ENCODE peak calls at places on chromosomes 1 and 21, in eight cellular contexts. Y is stomach, K is sigmoid colon, S is H1, R is Panc1, X is esophagus muscularis mucosa, O is HCT116, G is HepG2. A is an unnamed sample.

GRCh38 chr1:214404154-214404553 is 123.2 kb downstream of the SMYD2 start:
- DNase-seq in Y (no peak), K (no peak), S (no peak), R (no peak), X (no peak), O (no peak), G (no peak), A (no peak)

GRCh38 chr1:199273837-199274379 is 635.1 kb downstream of the PTPRC start:
- DNase-seq in Y (peak; percentile 62), K (no peak), S (no peak), R (no peak), X (no peak), O (no peak), G (no peak), A (no peak)

GRCh38 chr1:150067184-150068182 is at the start of gene VPS45:
- DNase-seq in Y (peak; percentile 91), K (peak; percentile 96), S (peak; percentile 67), R (peak; percentile 79), X (peak; percentile 96), O (peak; percentile 89), G (peak; percentile 93), A (peak; percentile 87)

GRCh38 chr1:4603317-4604110 is 50.9 kb upstream of the AJAP1 start:
- DNase-seq in Y (no peak), K (peak; percentile 46), S (no peak), R (no peak), X (no peak), O (no peak), G (no peak), A (peak; percentile 30)

GRCh38 chr1:54805981-54806381 is 4.9 kb upstream of the TTC22 start:
- DNase-seq in Y (peak; percentile 22), K (no peak), S (no peak), R (no peak), X (no peak), O (no peak), G (no peak), A (no peak)

GRCh38 chr1:192122668-192123067 is 35.6 kb upstream of the RGS18 start:
- DNase-seq in Y (no peak), K (no peak), S (no peak), R (no peak), X (no peak), O (no peak), G (no peak), A (no peak)

GRCh38 chr1:182392045-182393028 is 747 bp upstream of the GLUL start:
- DNase-seq in Y (peak; percentile 56), K (peak; percentile 84), S (no peak), R (no peak), X (peak; percentile 94), O (no peak), G (no peak), A (peak; percentile 58)

GRCh38 chr1:212034516-212035122 is 738 bp downstream of the INTS7 start:
- DNase-seq in Y (no peak), K (no peak), S (no peak), R (no peak), X (no peak), O (no peak), G (no peak), A (no peak)

GRCh38 chr1:25885602-25886001 is 10.1 kb upstream of the PAQR7 start:
- DNase-seq in Y (no peak), K (no peak), S (no peak), R (no peak), X (no peak), O (no peak), G (no peak), A (no peak)

GRCh38 chr1:29180497-29181412 is 945 bp downstream of the SRSF4 start:
- DNase-seq in Y (no peak), K (no peak), S (no peak), R (no peak), X (no peak), O (no peak), G (no peak), A (no peak)

GRCh38 chr1:41386190-41386518 is 24.9 kb downstream of the FOXO6 start:
- DNase-seq in Y (no peak), K (no peak), S (no peak), R (no peak), X (no peak), O (no peak), G (no peak), A (no peak)

GRCh38 chr21:38847556-38847955 is 41.8 kb downstream of the ETS2 start:
- DNase-seq in Y (no peak), K (no peak), S (no peak), R (no peak), X (no peak), O (no peak), G (no peak), A (no peak)

GRCh38 chr1:156439771-156440183 is 60.8 kb downstream of the MEF2D start:
- DNase-seq in Y (no peak), K (no peak), S (no peak), R (no peak), X (no peak), O (no peak), G (no peak), A (no peak)

GRCh38 chr1:31111290-31111951 is 45.9 kb upstream of the PUM1 start:
- DNase-seq in Y (peak; percentile 40), K (no peak), S (no peak), R (no peak), X (no peak), O (no peak), G (no peak), A (no peak)

GRCh38 chr1:167492509-167492910 is 25.8 kb downstream of the CD247 start:
- DNase-seq in Y (no peak), K (no peak), S (no peak), R (no peak), X (no peak), O (no peak), G (no peak), A (no peak)

GRCh38 chr1:205306929-205307566 is 14.5 kb downstream of the NUAK2 start:
- DNase-seq in Y (no peak), K (no peak), S (no peak), R (no peak), X (no peak), O (no peak), G (no peak), A (no peak)

GRCh38 chr21:35924714-35925301 is 135.5 kb downstream of the SETD4 start:
- DNase-seq in Y (no peak), K (peak; percentile 76), S (no peak), R (no peak), X (peak; percentile 89), O (no peak), G (no peak), A (no peak)

GRCh38 chr21:21001591-21002100 is 3.4 kb downstream of the NCAM2 start:
- DNase-seq in Y (no peak), K (no peak), S (no peak), R (no peak), X (no peak), O (no peak), G (no peak), A (no peak)

GRCh38 chr1:180881806-180882509 is 30.7 kb upstream of the KIAA1614 start:
- DNase-seq in Y (no peak), K (no peak), S (no peak), R (peak; percentile 20), X (no peak), O (peak; percentile 21), G (peak; percentile 25), A (no peak)

GRCh38 chr1:16967962-16968361 is 12.5 kb downstream of the MFAP2 start:
- DNase-seq in Y (no peak), K (no peak), S (no peak), R (no peak), X (no peak), O (no peak), G (no peak), A (no peak)
- H3K27ac ChIP-seq in Y (no peak overlapping the region), K (peak overlapping the region; percentile 61), S (no peak overlapping the region), R (no peak overlapping the region), X (no peak overlapping the region), O (no peak overlapping the region), G (no peak overlapping the region), A (no peak overlapping the region)

DNA sequence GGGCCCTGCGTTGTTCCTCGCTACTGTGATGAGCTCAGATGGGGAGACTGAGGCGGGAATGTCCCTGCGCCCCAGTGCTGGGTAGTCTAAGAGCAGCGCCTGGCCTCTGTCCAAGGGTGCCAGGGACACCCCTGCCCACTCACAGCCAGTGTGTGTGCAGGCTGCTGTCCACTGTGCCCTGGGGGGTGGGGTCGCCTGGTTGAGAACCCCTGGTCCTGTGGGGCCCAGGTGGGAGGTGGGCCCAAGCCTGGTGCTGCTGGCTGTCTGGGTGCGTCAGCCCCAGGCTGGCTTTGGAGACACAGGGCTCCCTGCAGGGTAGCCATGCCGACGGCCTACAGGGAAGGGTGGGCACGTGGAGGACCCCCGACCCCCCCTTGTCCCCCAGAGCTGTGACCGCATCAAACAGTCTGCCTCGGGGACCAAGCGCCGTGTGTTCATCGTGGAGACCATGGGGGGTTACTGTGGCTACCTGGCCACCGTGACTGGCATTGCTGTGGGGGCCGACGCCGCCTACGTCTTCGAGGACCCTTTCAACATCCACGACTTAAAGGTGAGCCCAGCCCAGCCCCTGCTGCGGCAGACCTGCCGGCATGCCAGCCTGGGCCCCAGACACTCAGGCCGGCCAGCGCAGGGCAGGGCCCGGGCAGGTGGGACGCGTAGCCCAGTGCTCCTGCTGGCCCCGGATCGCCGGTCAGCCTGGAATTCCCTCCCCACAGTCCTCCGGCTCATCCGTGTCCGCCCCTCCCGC is 14.9 kb downstream of the CFAP410 start:
- DNase-seq in Y (no peak), K (no peak), S (no peak), R (no peak), X (no peak), O (no peak), G (no peak), A (no peak)
- TF ChIP-seq POLR2AphosphoS5 in Y (no peak), K (no peak), S (no peak), R (no peak), X (no peak), O (no peak), G (no peak), A (no peak)

DNA sequence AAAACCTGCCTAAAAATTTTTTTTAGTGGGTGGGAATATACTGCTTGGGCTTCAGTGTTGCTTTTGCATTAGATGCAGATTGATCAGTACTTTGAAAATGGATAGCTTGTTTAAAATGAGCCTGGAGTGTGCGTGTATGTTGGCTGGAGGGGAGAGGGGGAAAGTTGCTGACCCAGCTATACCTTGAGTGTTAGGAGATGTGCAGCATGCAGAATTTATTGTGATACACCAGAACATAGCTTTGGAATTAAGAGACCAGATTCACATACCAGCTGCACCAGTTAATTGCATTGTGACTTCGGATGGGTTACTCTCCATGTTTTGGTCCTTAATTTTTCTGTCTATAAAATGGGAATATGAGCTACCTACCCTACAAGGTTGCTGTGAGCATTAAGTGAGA is 60.4 kb downstream of the PRDM2 start:
- DNase-seq in Y (no peak), K (no peak), S (no peak), R (no peak), X (peak; percentile 68), O (no peak), G (no peak), A (no peak)
- H3K4me1 ChIP-seq in Y (peaks cover 47% of the 10 kb centered on the region), K (peaks cover 68% of the 10 kb centered on the region), S (peaks cover 20% of the 10 kb centered on the region), R (peaks cover 50% of the 10 kb centered on the region), X (peaks cover 84% of the 10 kb centered on the region), O (peaks cover 53% of the 10 kb centered on the region), G (peaks cover 15% of the 10 kb centered on the region), A (no peaks in the 10 kb centered on the region)

DNA sequence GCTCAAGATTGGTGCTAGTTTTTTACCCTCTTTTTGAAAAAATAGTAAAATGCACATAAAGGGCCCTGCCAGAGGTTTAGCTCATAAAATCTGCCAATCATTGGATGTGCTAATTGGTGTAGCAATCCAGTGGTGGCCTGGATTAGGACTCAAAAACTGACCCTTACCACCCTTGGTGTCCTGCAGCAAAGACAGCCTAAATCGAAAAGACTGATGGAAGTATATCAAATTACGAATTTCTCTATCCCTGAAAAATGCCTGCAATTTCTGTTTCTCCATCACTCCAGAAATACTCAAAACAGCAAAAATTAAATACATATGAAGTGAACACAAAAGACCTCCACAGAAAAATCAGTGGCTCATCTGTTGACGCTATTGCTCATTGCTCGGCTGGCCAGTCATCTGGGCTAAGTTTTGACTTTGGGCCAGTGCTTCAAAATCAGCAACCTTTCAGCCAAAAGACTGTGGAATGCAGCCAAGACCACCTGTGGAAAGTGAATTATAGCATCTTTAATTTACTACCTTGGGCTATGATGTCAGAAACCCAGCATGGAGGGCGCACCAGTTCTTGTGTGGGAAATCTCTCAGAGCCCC is 30.0 kb downstream of the WLS start:
- DNase-seq in Y (no peak), K (no peak), S (no peak), R (no peak), X (no peak), O (no peak), G (no peak), A (no peak)
- H3K27ac ChIP-seq in Y (no peak overlapping the region), K (peak overlapping the region; percentile 49), S (no peak overlapping the region), R (no peak overlapping the region), X (peak overlapping the region; percentile 5), O (no peak overlapping the region), G (no peak overlapping the region), A (peak overlapping the region; percentile 9)

A was measured in breast epithelium.